ENCODE peak calls at places on chromosomes 12 and 14, in seven cellular contexts. Z, R, S, Q, J, N and D are unnamed samples.

GRCh38 chr14:103343164-103343879 is 9.3 kb downstream of the EIF5 start:
- DNase-seq in J (no peak), Q (no peak), Z (no peak), N (no peak), R (no peak), S (no peak), D (no peak)

GRCh38 chr12:21848192-21848591 is 73.7 kb upstream of the KCNJ8 start:
- DNase-seq in R (no peak), S (no peak), Q (no peak), N (no peak), Z (no peak), J (no peak), D (no peak)

GRCh38 chr12:19373569-19373968 is 65.7 kb upstream of the AEBP2 start:
- DNase-seq in S (no peak), N (no peak), J (no peak), Z (no peak), R (no peak), Q (no peak), D (no peak)

GRCh38 chr12:101570022-101570421 is 24.7 kb upstream of the MYBPC1 start:
- DNase-seq in Q (no peak), Z (no peak), J (peak; percentile 11), S (no peak), R (no peak), N (no peak), D (no peak)

GRCh38 chr12:31583878-31584277 is 7.1 kb downstream of the DENND5B start:
- DNase-seq in Z (no peak), N (no peak), R (no peak), S (no peak), Q (no peak), J (no peak), D (no peak)

GRCh38 chr12:32983968-32984367 is 87.4 kb upstream of the PKP2 start:
- DNase-seq in S (no peak), N (no peak), Q (no peak), Z (no peak), R (no peak), J (no peak), D (no peak)

GRCh38 chr14:68172216-68172615 is 352.6 kb downstream of the RAD51B start:
- DNase-seq in R (no peak), Q (no peak), N (no peak), J (no peak), S (no peak), Z (no peak), D (no peak)

GRCh38 chr12:91404362-91404899 is 221.8 kb upstream of the DCN start:
- DNase-seq in Z (no peak), Q (no peak), J (no peak), S (no peak), R (no peak), N (peak; percentile 31), D (no peak)

GRCh38 chr12:47899466-47899865 is 5.3 kb downstream of the VDR start:
- DNase-seq in Z (no peak), R (no peak), N (no peak), J (no peak), S (no peak), Q (no peak), D (no peak)

GRCh38 chr12:49227701-49228100 is 37.2 kb upstream of the TUBA1C start:
- DNase-seq in R (no peak), Z (no peak), N (no peak), Q (no peak), S (no peak), J (no peak), D (no peak)

GRCh38 chr12:2640709-2641108 is 154.1 kb upstream of the FKBP4 start:
- DNase-seq in Z (no peak), Q (peak; percentile 81), N (peak; percentile 92), S (no peak), R (peak; percentile 33), J (no peak), D (no peak)

GRCh38 chr12:2641761-2642160 is 153.0 kb upstream of the FKBP4 start:
- DNase-seq in J (no peak), N (no peak), Z (no peak), Q (no peak), S (no peak), R (no peak), D (no peak)

GRCh38 chr12:2641209-2641608 is 153.6 kb upstream of the FKBP4 start:
- DNase-seq in N (no peak), Q (peak; percentile 47), S (no peak), Z (no peak), J (no peak), R (no peak), D (no peak)

GRCh38 chr12:2639020-2639298 is 155.8 kb upstream of the FKBP4 start:
- DNase-seq in R (no peak), Z (no peak), N (no peak), J (no peak), S (no peak), Q (no peak), D (no peak)

GRCh38 chr12:2640281-2640680 is 154.5 kb upstream of the FKBP4 start:
- DNase-seq in N (no peak), Q (no peak), J (no peak), Z (no peak), S (no peak), R (no peak), D (no peak)
- TF ChIP-seq CTCF in N (peak; percentile 18), Q (peak; percentile 53), J (no peak), Z (no peak), S (no peak), R (no peak), D (no peak)

GRCh38 chr12:55336002-55336401 is 5.5 kb downstream of the OR6C3 start:
- DNase-seq in N (no peak), R (no peak), S (no peak), Z (no peak), Q (no peak), J (no peak), D (no peak)
- TF ChIP-seq CTCF in N (no peak), R (no peak), S (no peak), Z (no peak), Q (no peak), J (no peak), D (no peak)

GRCh38 chr12:203462-204260 is 10.3 kb downstream of the SLC6A12 start:
- DNase-seq in Q (no peak), Z (no peak), N (no peak), J (no peak), R (no peak), S (no peak), D (no peak)
- TF ChIP-seq CTCF in Q (no peak), Z (no peak), N (no peak), J (no peak), R (no peak), S (no peak), D (no peak)

DNA sequence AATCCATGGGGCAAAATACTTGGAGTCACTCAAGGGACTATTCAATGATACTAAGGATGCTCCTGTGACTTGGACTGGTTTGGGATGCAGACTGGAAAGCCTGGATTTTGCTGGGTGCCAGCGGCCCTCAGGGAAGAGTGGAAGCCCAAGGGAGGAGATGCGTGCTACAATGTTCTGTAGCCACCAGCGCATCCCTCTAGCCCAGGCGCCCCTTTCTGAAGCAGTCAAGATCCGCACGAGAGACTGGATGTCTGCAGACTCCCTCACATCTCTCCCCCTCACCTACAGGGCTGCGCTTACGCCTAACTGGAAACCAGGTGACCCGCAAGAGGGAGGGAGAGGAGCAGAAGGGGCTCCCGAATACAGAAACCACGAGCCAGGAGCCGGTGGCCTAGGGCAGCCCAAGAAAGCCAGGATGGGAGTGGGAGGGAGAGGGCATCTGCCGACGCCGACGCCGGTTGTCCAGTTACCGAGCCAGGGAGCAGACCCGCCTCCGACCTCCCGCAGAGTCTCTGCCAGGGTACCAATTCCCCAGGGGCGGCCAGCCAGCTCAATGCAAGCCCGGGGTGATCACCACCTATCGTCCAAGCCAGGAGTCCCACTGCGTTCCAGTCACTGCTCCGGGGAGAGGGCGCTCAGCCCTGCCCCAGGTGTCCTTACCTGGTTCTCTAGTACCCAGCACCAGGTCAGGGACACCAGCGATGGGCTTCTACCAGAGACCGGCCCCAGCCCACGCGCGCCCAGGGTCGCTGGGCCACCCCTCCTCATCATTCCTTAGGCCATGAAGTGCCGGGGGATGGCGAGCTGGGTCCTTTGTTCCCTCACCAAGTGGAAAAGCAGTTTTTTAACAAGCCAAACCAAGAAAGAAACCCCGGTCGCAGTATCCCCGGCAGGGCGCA is 1.2 kb downstream of the NTN4 start:
- DNase-seq in Z (no peak), S (peak; percentile 43), R (peak; percentile 51), J (no peak), N (no peak), Q (no peak), D (no peak)
- TF ChIP-seq CTCF in Z (no peak), S (no peak), R (no peak), J (no peak), N (peak; percentile 13), Q (no peak), D (no peak)

GRCh38 chr12:132314516-132315233 is 14.7 kb downstream of the GALNT9 start:
- DNase-seq in Z (no peak), J (no peak), Q (no peak), R (no peak), S (no peak), N (no peak), D (no peak)
- TF ChIP-seq CTCF in Z (no peak), J (no peak), Q (no peak), R (no peak), S (no peak), N (no peak), D (no peak)

DNA sequence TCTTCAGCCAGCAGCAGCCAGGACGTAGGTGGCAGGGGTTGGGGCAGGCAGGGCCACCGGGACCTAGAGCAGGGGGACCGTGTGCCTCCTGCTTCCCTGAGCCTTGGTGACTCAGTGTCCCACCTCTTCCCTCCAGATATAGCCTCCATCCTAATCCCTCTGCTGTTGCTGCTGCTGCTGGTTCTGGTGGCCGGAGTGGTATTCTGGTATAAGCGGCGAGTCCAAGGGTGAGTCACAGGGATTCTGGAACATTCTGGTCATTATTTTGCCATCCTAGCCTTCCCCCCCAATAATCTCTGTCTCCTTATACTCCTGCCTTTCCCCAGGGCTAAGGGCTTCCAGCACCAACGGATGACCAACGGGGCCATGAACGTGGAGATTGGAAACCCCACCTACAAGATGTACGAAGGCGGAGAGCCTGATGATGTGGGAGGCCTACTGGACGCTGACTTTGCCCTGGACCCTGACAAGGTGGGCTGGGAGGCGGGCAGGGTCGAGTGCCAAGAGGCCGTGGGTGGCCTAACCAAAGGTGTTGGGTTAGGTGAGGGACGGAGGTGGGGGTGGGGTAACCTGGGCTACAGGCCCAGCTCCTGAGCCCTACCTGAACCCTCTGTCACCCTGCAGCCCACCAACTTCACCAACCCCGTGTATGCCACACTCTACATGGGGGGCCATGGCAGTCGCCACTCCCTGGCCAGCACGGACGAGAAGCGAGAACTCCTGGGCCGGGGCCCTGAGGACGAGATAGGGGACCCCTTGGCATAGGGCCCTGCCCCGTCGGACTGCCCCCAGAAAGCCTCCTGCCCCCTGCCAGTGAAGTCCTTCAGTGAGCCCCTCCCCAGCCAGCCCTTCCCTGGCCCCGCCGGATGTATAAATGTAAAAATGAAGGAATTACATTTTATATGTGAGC is 4.5 kb upstream of the NXPH4 start:
- DNase-seq in J (no peak), Q (no peak), Z (no peak), S (no peak), N (no peak), R (no peak), D (no peak)
- TF ChIP-seq CTCF in J (no peak), Q (no peak), Z (no peak), S (no peak), N (no peak), R (no peak), D (no peak)